ENCODE peak calls at places on chromosome 16, in ten cellular contexts. P is amniotic epithelial cell; W is GOT3; L is M059J; Y is H54; M is stimulated activated CD4-positive, alpha-beta T cell treated with anti-CD3 and anti-CD28 coated beads, Interleukin-2, amount 100 ng/mL, for 48 hours; E is skeletal muscle cell; N is cardiac fibroblast; D is GM19239; I is 8988T. O is an unnamed sample.

GRCh38 chr16:89004209-89004831 is 27.3 kb upstream of the CBFA2T3 start:
- DNase-seq in P (no peak), W (no peak), L (no peak), Y (no peak), M (no peak), E (no peak), N (no peak), D (no peak), I (no peak), O (no peak)

GRCh38 chr16:85380905-85381737 is 232.0 kb upstream of the GSE1 start:
- DNase-seq in P (peak; percentile 45), W (no peak), L (no peak), Y (no peak), M (no peak), E (no peak), N (no peak), D (no peak), I (no peak), O (no peak)

GRCh38 chr16:80509872-80510271 is 30.9 kb upstream of the DYNLRB2 start:
- DNase-seq in P (no peak), W (no peak), L (no peak), Y (no peak), M (no peak), E (no peak), N (no peak), D (no peak), I (no peak), O (no peak)

GRCh38 chr16:49362230-49362629 is 11.4 kb upstream of the C16orf78 start:
- DNase-seq in P (no peak), W (no peak), L (no peak), Y (no peak), M (no peak), E (no peak), N (no peak), D (no peak), I (no peak), O (no peak)

GRCh38 chr16:27759301-27759871 is 209.4 kb downstream of the KATNIP start:
- DNase-seq in P (peak; percentile 45), W (no peak), L (peak; percentile 84), Y (peak; percentile 68), M (no peak), E (no peak), N (peak; percentile 67), D (no peak), I (no peak), O (no peak)

GRCh38 chr16:65579050-65579449 is 457.2 kb upstream of the CDH11 start:
- DNase-seq in P (no peak), W (no peak), L (no peak), Y (no peak), M (no peak), E (no peak), N (no peak), D (no peak), I (no peak), O (no peak)

GRCh38 chr16:66930189-66930588 is 4.0 kb downstream of the CIAO2B start:
- DNase-seq in P (peak; percentile 79), W (no peak), L (peak; percentile 97), Y (peak; percentile 84), M (no peak), E (no peak), N (peak; percentile 81), D (no peak), I (no peak), O (no peak)

GRCh38 chr16:56346131-56346890 is 79.0 kb downstream of the AMFR start:
- DNase-seq in P (no peak), W (no peak), L (no peak), Y (no peak), M (no peak), E (no peak), N (no peak), D (no peak), I (no peak), O (no peak)

GRCh38 chr16:21684199-21684598 is 20.4 kb downstream of the OTOA start:
- DNase-seq in P (no peak), W (no peak), L (no peak), Y (no peak), M (peak; percentile 53), E (no peak), N (peak; percentile 13), D (no peak), I (no peak), O (no peak)

GRCh38 chr16:24848065-24848464 is 2.3 kb downstream of the SLC5A11 start:
- DNase-seq in P (peak; percentile 75), W (no peak), L (peak; percentile 89), Y (no peak), M (no peak), E (no peak), N (peak; percentile 78), D (no peak), I (no peak), O (no peak)

GRCh38 chr16:2610781-2611498 is 71.4 kb upstream of the KCTD5 start:
- DNase-seq in P (no peak), W (no peak), L (no peak), Y (no peak), M (no peak), E (no peak), N (no peak), D (no peak), I (no peak), O (no peak)

GRCh38 chr16:8818499-8819270 is 21.0 kb downstream of the PMM2 start:
- DNase-seq in P (no peak), W (no peak), L (no peak), Y (no peak), M (no peak), E (no peak), N (no peak), D (no peak), I (no peak), O (no peak)

GRCh38 chr16:82439678-82440293 is 187.0 kb upstream of the CDH13 start:
- DNase-seq in P (no peak), W (no peak), L (peak; percentile 4), Y (peak; percentile 29), M (no peak), E (no peak), N (peak; percentile 20), D (peak; percentile 4), I (no peak), O (no peak)

GRCh38 chr16:12573730-12574383 is 229.8 kb downstream of the CPPED1 start:
- DNase-seq in P (peak; percentile 30), W (no peak), L (peak; percentile 66), Y (peak; percentile 62), M (peak; percentile 74), E (no peak), N (peak; percentile 57), D (peak; percentile 61), I (peak; percentile 63), O (no peak)

GRCh38 chr16:27222499-27223225 is 19.3 kb downstream of the KDM8 start:
- DNase-seq in P (peak; percentile 20), W (no peak), L (peak; percentile 68), Y (peak; percentile 88), M (no peak), E (peak; percentile 19), N (peak; percentile 47), D (no peak), I (no peak), O (peak; percentile 24)

GRCh38 chr16:54275956-54276355 is 10.6 kb downstream of the IRX3 start:
- DNase-seq in P (no peak), W (no peak), L (no peak), Y (no peak), M (no peak), E (no peak), N (no peak), D (no peak), I (no peak), O (no peak)